ENCODE peak calls at places on chromosomes 4 and X, in four cellular contexts. One of them, this sample, is unnamed.

GRCh38 chr4:917466-917865 is 14.7 kb downstream of the GAK start:
- DNase-seq in germinal center: no peak
- DNase-seq in transverse colon: no peak
- DNase-seq in ELR: no peak
- DNase-seq in this sample: no peak

GRCh38 chr4:33924801-33925200 is 2319.5 kb downstream of the ARAP2 start:
- DNase-seq in transverse colon: no peak
- DNase-seq in germinal center: no peak
- DNase-seq in ELR: peak; percentile 13
- DNase-seq in this sample: no peak

GRCh38 chr4:52376107-52376704 is 282.9 kb downstream of the USP46 start:
- DNase-seq in germinal center: peak; percentile 3
- DNase-seq in ELR: peak; percentile 62
- DNase-seq in transverse colon: no peak
- DNase-seq in this sample: peak; percentile 47

GRCh38 chr4:165874799-165875371 is 1.8 kb downstream of the TLL1 start:
- DNase-seq in germinal center: no peak
- DNase-seq in transverse colon: peak; percentile 17
- DNase-seq in ELR: peak; percentile 5
- DNase-seq in this sample: peak; percentile 4

GRCh38 chrX:96386981-96387380 is 297.7 kb upstream of the DIAPH2 start:
- DNase-seq in ELR: no peak
- DNase-seq in transverse colon: no peak
- DNase-seq in germinal center: no peak
- DNase-seq in this sample: no peak

GRCh38 chr4:158540125-158540907 is 18.6 kb downstream of the RXFP1 start:
- DNase-seq in germinal center: no peak
- DNase-seq in transverse colon: no peak
- DNase-seq in ELR: no peak
- DNase-seq in this sample: no peak

GRCh38 chr4:106679063-106679462 is 310.5 kb upstream of the GIMD1 start:
- DNase-seq in transverse colon: no peak
- DNase-seq in ELR: no peak
- DNase-seq in germinal center: no peak
- DNase-seq in this sample: no peak

GRCh38 chr4:26765515-26765914 is 95.1 kb upstream of the STIM2 start:
- DNase-seq in ELR: no peak
- DNase-seq in transverse colon: no peak
- DNase-seq in germinal center: no peak
- DNase-seq in this sample: no peak

GRCh38 chrX:143319526-143319925 is 197.7 kb downstream of the SPANXN3 start:
- DNase-seq in ELR: no peak
- DNase-seq in transverse colon: no peak
- DNase-seq in germinal center: no peak
- DNase-seq in this sample: no peak

GRCh38 chr4:39613093-39613656 is 25.5 kb downstream of the SMIM14 start:
- DNase-seq in transverse colon: no peak
- DNase-seq in germinal center: peak; percentile 55
- DNase-seq in ELR: peak; percentile 58
- DNase-seq in this sample: no peak

GRCh38 chr4:173685324-173685723 is 155.3 kb upstream of the HAND2 start:
- DNase-seq in transverse colon: no peak
- DNase-seq in germinal center: no peak
- DNase-seq in ELR: no peak
- DNase-seq in this sample: no peak

GRCh38 chr4:90025248-90025647 is 101.9 kb upstream of the CCSER1 start:
- DNase-seq in germinal center: no peak
- DNase-seq in transverse colon: no peak
- DNase-seq in ELR: peak; percentile 1
- DNase-seq in this sample: no peak

GRCh38 chr4:105895324-105895608 is at the start of gene NPNT:
- DNase-seq in germinal center: peak; percentile 10
- DNase-seq in transverse colon: peak; percentile 44
- DNase-seq in ELR: no peak
- DNase-seq in this sample: peak; percentile 3

This sample was measured in neural crest cell.